ENCODE peak calls at places on chromosomes 4 and X, in ten cellular contexts. P is spleen, O is HCT116, R is right lobe of liver, C is endothelial cell of umbilical vein, Z is stomach, F is ovary, K is A549, U is suprapubic skin, M is heart left ventricle. W is an unnamed sample.
A peak's percentile ranks its signal among the peaks of the same experiment; 100 is the strongest.

GRCh38 chrX:75522565-75523411 is at the start of gene ZDHHC15:
- DNase-seq in P (peak; percentile 86), C (peak; percentile 0), K (no peak), O (no peak), U (peak; percentile 74), F (peak; percentile 62), Z (peak; percentile 55), M (peak; percentile 46), R (peak; percentile 55), W (peak; percentile 83)

GRCh38 chr4:187128971-187129370 is 405.3 kb upstream of the FAT1 start:
- DNase-seq in K (no peak), Z (no peak), P (no peak), C (no peak), U (no peak), O (no peak), R (no peak), M (no peak), F (no peak), W (no peak)

GRCh38 chrX:38358274-38358673 is 5.9 kb downstream of the OTC start:
- DNase-seq in O (no peak), F (no peak), C (peak; percentile 88), P (no peak), K (no peak), M (peak; percentile 8), U (no peak), Z (no peak), R (no peak), W (no peak)

GRCh38 chr4:110622841-110623709 is at the start of gene PITX2:
- DNase-seq in U (peak; percentile 97), Z (no peak), O (peak; percentile 92), K (no peak), F (peak; percentile 66), R (no peak), P (peak; percentile 73), M (peak; percentile 48), C (peak; percentile 89), W (peak; percentile 70)

GRCh38 chrX:154348114-154348531 is 26.3 kb downstream of the FLNA start:
- DNase-seq in Z (no peak), K (no peak), O (no peak), F (peak; percentile 31), U (no peak), M (peak; percentile 8), P (peak; percentile 51), C (no peak), R (peak; percentile 27), W (peak; percentile 79)

GRCh38 chr4:25158817-25159216 is 1.4 kb downstream of the SEPSECS start:
- DNase-seq in K (no peak), F (no peak), R (no peak), O (no peak), P (no peak), Z (no peak), U (no peak), C (no peak), M (no peak), W (no peak)

GRCh38 chrX:48972214-48973164 is 845 bp upstream of the KCND1 start:
- DNase-seq in F (peak; percentile 45), K (peak; percentile 54), C (peak; percentile 46), P (no peak), U (no peak), R (peak; percentile 54), M (no peak), O (peak; percentile 10), Z (peak; percentile 40), W (no peak)

GRCh38 chr4:88907478-88907877 is 149.5 kb downstream of the FAM13A start:
- DNase-seq in F (no peak), C (no peak), K (no peak), P (no peak), M (no peak), U (no peak), Z (no peak), O (no peak), R (no peak), W (no peak)

GRCh38 chrX:11464836-11465458 is 171.7 kb downstream of the AMELX start:
- DNase-seq in Z (no peak), O (no peak), U (no peak), K (no peak), M (no peak), C (no peak), R (no peak), F (no peak), P (no peak), W (no peak)

GRCh38 chr4:3389879-3390840 is 51.6 kb upstream of the HGFAC start:
- DNase-seq in O (no peak), Z (no peak), R (peak; percentile 42), P (no peak), C (no peak), K (no peak), M (no peak), U (peak; percentile 74), F (no peak), W (peak; percentile 58)

GRCh38 chr4:146972036-146972435 is 26.4 kb upstream of the TTC29 start:
- DNase-seq in U (no peak), M (no peak), C (no peak), O (no peak), Z (no peak), F (no peak), R (no peak), K (no peak), P (no peak), W (no peak)

GRCh38 chrX:131795442-131796229 is 227.5 kb upstream of the STK26 start:
- DNase-seq in O (no peak), C (no peak), F (no peak), Z (peak; percentile 59), P (no peak), U (no peak), K (no peak), M (no peak), R (peak; percentile 75), W (no peak)

GRCh38 chrX:41922125-41922521 is 1.2 kb downstream of the CASK start:
- DNase-seq in Z (no peak), U (no peak), F (no peak), O (no peak), C (peak; percentile 33), M (no peak), R (no peak), K (no peak), P (no peak), W (no peak)

GRCh38 chr4:176601156-176601555 is 191.6 kb downstream of the VEGFC start:
- DNase-seq in P (no peak), R (no peak), O (no peak), F (no peak), C (no peak), M (no peak), U (no peak), K (no peak), Z (no peak), W (no peak)

GRCh38 chrX:6002056-6002455 is 226.6 kb downstream of the NLGN4X start:
- DNase-seq in K (no peak), R (no peak), M (no peak), O (no peak), U (no peak), P (no peak), F (peak; percentile 56), C (no peak), Z (no peak), W (no peak)

GRCh38 chrX:1244164-1245076 is 24.2 kb upstream of the CSF2RA start:
- DNase-seq in C (no peak), P (peak; percentile 66), R (no peak), K (peak; percentile 31), Z (no peak), O (no peak), F (no peak), U (no peak), M (no peak), W (no peak)
- TF ChIP-seq CTCF in C (no peak), P (no peak), R (no peak), K (peak; percentile 54), Z (no peak), O (no peak), F (no peak), U (no peak), M (no peak), W (no peak)

DNA sequence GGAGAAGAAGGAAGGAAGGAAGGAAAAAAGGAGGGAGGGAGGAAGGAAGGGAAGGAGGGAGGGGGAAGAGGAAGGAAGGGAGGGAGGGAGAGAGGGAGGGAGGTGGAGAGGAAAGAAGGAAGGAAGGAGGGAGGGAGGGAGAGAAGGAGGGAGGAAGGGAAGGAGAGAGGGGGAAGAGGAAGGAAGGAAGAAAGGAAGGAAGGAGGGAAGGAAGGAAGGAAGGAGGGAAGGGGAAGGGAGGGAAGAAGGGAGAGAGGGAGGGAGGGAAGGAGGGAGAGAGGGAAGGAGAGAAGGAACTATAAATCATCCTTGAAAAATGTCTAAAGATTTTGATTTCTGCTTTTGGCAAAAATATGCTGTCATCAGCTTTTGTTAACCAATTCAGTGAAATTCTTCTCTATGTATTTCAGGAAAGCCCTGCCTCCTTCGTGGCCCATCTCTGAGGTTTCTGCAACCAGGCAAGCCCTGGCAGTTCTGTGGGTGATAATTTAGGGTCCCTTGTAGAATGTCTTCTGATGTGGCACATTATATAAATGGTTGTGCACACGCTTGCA is 7.1 kb upstream of the HOPX start:
- DNase-seq in Z (no peak), C (no peak), O (no peak), F (no peak), U (no peak), R (no peak), P (no peak), K (no peak), M (no peak), W (no peak)
- H3K4me3 ChIP-seq in Z (no peak overlapping the region), C (no peak overlapping the region), O (no peak overlapping the region), F (no peak overlapping the region), U (no peak overlapping the region), R (no peak overlapping the region), P (no peak overlapping the region), K (no peak overlapping the region), M (no peak overlapping the region), W (no peak overlapping the region)

DNA sequence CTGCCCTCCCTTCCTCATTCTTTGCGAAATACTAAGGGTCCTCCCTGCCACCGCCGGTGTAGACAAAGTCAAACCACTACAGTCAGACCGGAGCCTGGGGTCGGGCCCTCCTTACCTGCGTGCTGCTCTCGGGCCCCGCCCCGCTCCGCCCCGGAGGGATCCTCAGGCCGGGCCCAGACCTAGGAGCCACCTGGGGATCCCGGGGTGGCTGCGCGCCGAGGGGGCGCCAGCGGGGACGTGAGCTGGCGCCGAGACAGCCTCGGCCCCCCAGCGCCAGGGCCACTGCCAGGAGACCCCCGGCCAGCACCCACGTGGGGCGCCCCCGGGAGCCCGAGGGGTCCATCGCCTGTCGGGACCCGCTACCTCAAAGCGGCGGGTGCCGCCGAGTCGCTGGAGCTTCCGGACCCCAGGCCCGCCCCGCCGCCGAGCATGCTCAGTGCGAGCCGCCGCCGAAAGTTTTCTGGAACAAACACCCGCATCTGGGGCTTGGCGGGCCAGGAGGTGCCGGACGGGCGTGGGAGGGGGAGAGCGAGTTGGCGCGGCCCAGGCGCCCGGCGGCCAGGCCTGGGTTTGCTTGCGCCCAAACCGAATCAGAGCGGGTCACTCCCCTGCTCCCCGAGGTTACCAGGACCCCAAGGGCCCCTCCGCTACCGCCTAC is at the start of gene EVC2:
- DNase-seq in C (peak; percentile 47), P (no peak), F (peak; percentile 84), M (peak; percentile 77), U (peak; percentile 88), K (peak; percentile 13), O (no peak), Z (peak; percentile 60), R (no peak), W (peak; percentile 91)
- TF ChIP-seq POLR2A in C (peak; percentile 62), P (no peak), F (peak; percentile 32), M (no peak), U (peak; percentile 44), K (peak; percentile 54), O (no peak), Z (no peak), R (no peak), W (peak; percentile 47)

DNA sequence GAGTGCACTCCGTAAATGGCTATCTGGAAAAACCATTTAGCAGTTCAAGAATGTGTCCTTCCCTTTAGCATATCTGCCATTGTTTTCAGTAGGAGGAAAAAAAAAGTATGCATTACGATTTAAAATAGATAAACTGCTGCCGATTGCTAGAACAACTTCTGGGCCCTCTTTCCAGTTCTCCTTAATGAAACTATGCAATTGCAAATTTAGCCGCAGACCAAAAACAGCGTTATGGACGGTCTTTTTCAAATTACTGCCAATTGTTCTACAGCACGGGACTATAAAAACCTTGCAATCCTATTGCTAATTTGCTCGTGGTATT is 1.3 kb upstream of the CAMK2D start:
- DNase-seq in M (no peak), C (no peak), U (no peak), O (no peak), P (no peak), R (no peak), F (no peak), K (no peak), Z (no peak), W (no peak)
- TF ChIP-seq CTCF in M (no peak), C (no peak), U (no peak), O (no peak), P (no peak), R (no peak), F (peak; percentile 24), K (no peak), Z (no peak), W (no peak)

W was measured in sigmoid colon.